ENCODE peak calls at places on chromosome 16, in four cellular contexts. F, X, P and L are unnamed samples.

GRCh38 chr16:89505204-89506112 is 2.7 kb upstream of the SPG7 start:
- DNase-seq in F (no peak), X (no peak), P (peak), L (peak)

GRCh38 chr16:65660390-65660789 is 538.5 kb upstream of the CDH11 start:
- DNase-seq in F (no peak), X (no peak), P (no peak), L (no peak)

GRCh38 chr16:85286970-85287814 is 174.9 kb upstream of the CIBAR2 start:
- DNase-seq in F (no peak), X (no peak), P (no peak), L (no peak)

GRCh38 chr16:17828012-17828411 is 357.3 kb upstream of the XYLT1 start:
- DNase-seq in F (no peak), X (no peak), P (no peak), L (no peak)

GRCh38 chr16:58158137-58158536 is 29.0 kb upstream of the CFAP20 start:
- DNase-seq in F (no peak), X (no peak), P (no peak), L (no peak)

GRCh38 chr16:50743575-50744225 is 1.8 kb downstream of the CYLD start:
- DNase-seq in F (no peak), X (no peak), P (no peak), L (no peak)

GRCh38 chr16:88856122-88856827 is 472 bp downstream of the GALNS start:
- DNase-seq in F (peak), X (no peak), P (no peak), L (no peak)

GRCh38 chr16:79076039-79076767 is 524.3 kb downstream of the MAF start:
- DNase-seq in F (no peak), X (no peak), P (no peak), L (no peak)

GRCh38 chr16:49491736-49492089 is 118.1 kb downstream of the C16orf78 start:
- DNase-seq in F (peak), X (no peak), P (no peak), L (no peak)

GRCh38 chr16:18931756-18932155 is 5.5 kb upstream of the SMG1 start:
- DNase-seq in F (no peak), X (no peak), P (no peak), L (no peak)

GRCh38 chr16:49471038-49471727 is 97.6 kb downstream of the C16orf78 start:
- DNase-seq in F (no peak), X (no peak), P (peak), L (no peak)

GRCh38 chr16:5428932-5429331 is 331.3 kb upstream of the EEF2KMT start:
- DNase-seq in F (peak), X (no peak), P (peak), L (no peak)

GRCh38 chr16:89116341-89117238 is 22.9 kb downstream of the ACSF3 start:
- DNase-seq in F (no peak), X (no peak), P (no peak), L (peak)

GRCh38 chr16:60107920-60108319 is 1373.8 kb upstream of the GOT2 start:
- DNase-seq in F (no peak), X (no peak), P (no peak), L (no peak)

GRCh38 chr16:57238682-57239081 is 6.4 kb upstream of the ARL2BP start:
- DNase-seq in F (no peak), X (no peak), P (no peak), L (no peak)

GRCh38 chr16:27408012-27408601 is 6.1 kb downstream of the IL21R start:
- DNase-seq in F (no peak), X (no peak), P (no peak), L (no peak)

GRCh38 chr16:77299395-77299794 is 100.2 kb downstream of the SYCE1L start:
- DNase-seq in F (no peak), X (no peak), P (no peak), L (no peak)

GRCh38 chr16:28569011-28569410 is 15.3 kb downstream of the SGF29 start:
- DNase-seq in F (no peak), X (no peak), P (no peak), L (no peak)

GRCh38 chr16:30005341-30006094 is 5.3 kb downstream of the DOC2A start:
- DNase-seq in F (peak), X (peak), P (no peak), L (peak)

GRCh38 chr16:48352648-48353347 is 32.4 kb downstream of the SIAH1 start:
- DNase-seq in F (no peak), X (no peak), P (no peak), L (no peak)

GRCh38 chr16:30839523-30840227 is 52.7 kb upstream of the ZNF629 start:
- DNase-seq in F (peak), X (no peak), P (peak), L (peak)

GRCh38 chr16:4801051-4801961 is 1.1 kb downstream of the ROGDI start:
- DNase-seq in F (peak), X (no peak), P (no peak), L (no peak)

GRCh38 chr16:1493746-1494094 is 560 bp downstream of the TELO2 start:
- DNase-seq in F (peak), X (no peak), P (no peak), L (no peak)

GRCh38 chr16:23119570-23119969 is 29.7 kb downstream of the USP31 start:
- DNase-seq in F (no peak), X (no peak), P (no peak), L (no peak)

GRCh38 chr16:23485257-23485614 is 25.1 kb downstream of the GGA2 start:
- DNase-seq in F (no peak), X (no peak), P (no peak), L (no peak)

GRCh38 chr16:78444-79145 is 570 bp downstream of the MPG start:
- DNase-seq in F (peak), X (no peak), P (peak), L (no peak)

GRCh38 chr16:28531777-28532744 is 6.7 kb downstream of the NUPR1 start:
- DNase-seq in F (peak), X (no peak), P (peak), L (peak)

GRCh38 chr16:79533292-79533691 is 67.2 kb downstream of the MAF start:
- DNase-seq in F (no peak), X (no peak), P (no peak), L (no peak)

GRCh38 chr16:52114414-52114813 is 432.5 kb downstream of the TOX3 start:
- DNase-seq in F (no peak), X (no peak), P (no peak), L (no peak)

GRCh38 chr16:56259425-56259779 is 68.1 kb downstream of the GNAO1 start:
- DNase-seq in F (no peak), X (no peak), P (no peak), L (no peak)

GRCh38 chr16:11407047-11407982 is 62.1 kb downstream of the RMI2 start:
- DNase-seq in F (peak), X (peak), P (peak), L (no peak)

GRCh38 chr16:78513838-78514237 is 414.4 kb downstream of the WWOX start:
- DNase-seq in F (no peak), X (no peak), P (no peak), L (no peak)

GRCh38 chr16:3215601-3216262 is 19.2 kb downstream of the ZNF200 start:
- DNase-seq in F (no peak), X (no peak), P (no peak), L (no peak)

GRCh38 chr16:86532526-86532815 is 22.1 kb downstream of the FOXF1 start:
- DNase-seq in F (no peak), X (no peak), P (no peak), L (no peak)

GRCh38 chr16:23914935-23915549 is 79.3 kb downstream of the PRKCB start:
- DNase-seq in F (peak), X (peak), P (no peak), L (no peak)

GRCh38 chr16:55559233-55559632 is 7.3 kb upstream of the CAPNS2 start:
- DNase-seq in F (no peak), X (no peak), P (no peak), L (no peak)

GRCh38 chr16:4293822-4294457 is 21.1 kb upstream of the TFAP4 start:
- DNase-seq in F (peak), X (peak), P (no peak), L (no peak)

GRCh38 chr16:87436225-87437172 is 44.4 kb downstream of the MAP1LC3B start:
- DNase-seq in F (peak), X (no peak), P (no peak), L (no peak)

GRCh38 chr16:71421911-71422310 is 19.9 kb downstream of the TLE7 start:
- DNase-seq in F (peak), X (no peak), P (peak), L (peak)